ENCODE peak calls at places on chromosome 6, in eight cellular contexts. One of them, this sample, is unnamed.

GRCh38 chr6:168035098-168035660 is 37.7 kb downstream of the KIF25 start:
- DNase-seq in activated CD4-positive, alpha-beta T cell treated with anti-CD3 and anti-CD28 coated beads for 48 hours: no peak
- DNase-seq in breast epithelium: no peak
- DNase-seq in mucosa of descending colon: peak; percentile 76
- DNase-seq in hippocampal formation: no peak
- DNase-seq in cardiac muscle cell: peak; percentile 77
- DNase-seq in germinal center: no peak
- DNase-seq in ELR: peak; percentile 72
- DNase-seq in this sample: no peak

GRCh38 chr6:52162940-52163908 is 23.0 kb upstream of the IL17A start:
- DNase-seq in activated CD4-positive, alpha-beta T cell treated with anti-CD3 and anti-CD28 coated beads for 48 hours: no peak
- DNase-seq in breast epithelium: no peak
- DNase-seq in mucosa of descending colon: no peak
- DNase-seq in hippocampal formation: no peak
- DNase-seq in cardiac muscle cell: no peak
- DNase-seq in germinal center: peak; percentile 9
- DNase-seq in ELR: peak; percentile 56
- DNase-seq in this sample: peak; percentile 14

GRCh38 chr6:129153257-129153656 is 270.3 kb downstream of the LAMA2 start:
- DNase-seq in activated CD4-positive, alpha-beta T cell treated with anti-CD3 and anti-CD28 coated beads for 48 hours: no peak
- DNase-seq in breast epithelium: no peak
- DNase-seq in mucosa of descending colon: no peak
- DNase-seq in hippocampal formation: no peak
- DNase-seq in cardiac muscle cell: no peak
- DNase-seq in germinal center: no peak
- DNase-seq in ELR: no peak
- DNase-seq in this sample: no peak

GRCh38 chr6:107704377-107705013 is 119.6 kb downstream of the SCML4 start:
- DNase-seq in activated CD4-positive, alpha-beta T cell treated with anti-CD3 and anti-CD28 coated beads for 48 hours: no peak
- DNase-seq in breast epithelium: no peak
- DNase-seq in mucosa of descending colon: no peak
- DNase-seq in hippocampal formation: peak; percentile 26
- DNase-seq in cardiac muscle cell: peak; percentile 72
- DNase-seq in germinal center: peak; percentile 51
- DNase-seq in ELR: peak; percentile 61
- DNase-seq in this sample: no peak

GRCh38 chr6:98779618-98780017 is 54.8 kb upstream of the POU3F2 start:
- DNase-seq in activated CD4-positive, alpha-beta T cell treated with anti-CD3 and anti-CD28 coated beads for 48 hours: no peak
- DNase-seq in breast epithelium: no peak
- DNase-seq in mucosa of descending colon: no peak
- DNase-seq in hippocampal formation: no peak
- DNase-seq in cardiac muscle cell: no peak
- DNase-seq in germinal center: no peak
- DNase-seq in ELR: no peak
- DNase-seq in this sample: no peak

GRCh38 chr6:43070028-43070632 is 6.0 kb upstream of the PTK7 start:
- DNase-seq in activated CD4-positive, alpha-beta T cell treated with anti-CD3 and anti-CD28 coated beads for 48 hours: peak; percentile 28
- DNase-seq in breast epithelium: no peak
- DNase-seq in mucosa of descending colon: no peak
- DNase-seq in hippocampal formation: no peak
- DNase-seq in cardiac muscle cell: peak; percentile 61
- DNase-seq in germinal center: peak; percentile 66
- DNase-seq in ELR: peak; percentile 77
- DNase-seq in this sample: no peak

GRCh38 chr6:15036690-15037245 is 209.1 kb upstream of the JARID2 start:
- DNase-seq in activated CD4-positive, alpha-beta T cell treated with anti-CD3 and anti-CD28 coated beads for 48 hours: no peak
- DNase-seq in breast epithelium: no peak
- DNase-seq in mucosa of descending colon: peak; percentile 62
- DNase-seq in hippocampal formation: no peak
- DNase-seq in cardiac muscle cell: peak; percentile 96
- DNase-seq in germinal center: no peak
- DNase-seq in ELR: no peak
- DNase-seq in this sample: no peak

GRCh38 chr6:13268914-13269532 is 59.3 kb downstream of the TBC1D7 start:
- DNase-seq in activated CD4-positive, alpha-beta T cell treated with anti-CD3 and anti-CD28 coated beads for 48 hours: no peak
- DNase-seq in breast epithelium: no peak
- DNase-seq in mucosa of descending colon: no peak
- DNase-seq in hippocampal formation: no peak
- DNase-seq in cardiac muscle cell: peak; percentile 52
- DNase-seq in germinal center: no peak
- DNase-seq in ELR: peak; percentile 67
- DNase-seq in this sample: no peak

GRCh38 chr6:36297511-36297910 is 27.7 kb downstream of the PNPLA1 start:
- DNase-seq in activated CD4-positive, alpha-beta T cell treated with anti-CD3 and anti-CD28 coated beads for 48 hours: no peak
- DNase-seq in breast epithelium: no peak
- DNase-seq in mucosa of descending colon: no peak
- DNase-seq in hippocampal formation: no peak
- DNase-seq in cardiac muscle cell: no peak
- DNase-seq in germinal center: no peak
- DNase-seq in ELR: no peak
- DNase-seq in this sample: no peak

GRCh38 chr6:40138273-40138720 is 204.0 kb upstream of the MOCS1 start:
- DNase-seq in activated CD4-positive, alpha-beta T cell treated with anti-CD3 and anti-CD28 coated beads for 48 hours: no peak
- DNase-seq in breast epithelium: no peak
- DNase-seq in mucosa of descending colon: peak; percentile 32
- DNase-seq in hippocampal formation: no peak
- DNase-seq in cardiac muscle cell: no peak
- DNase-seq in germinal center: no peak
- DNase-seq in ELR: no peak
- DNase-seq in this sample: no peak

GRCh38 chr6:48111575-48111974 is 578 bp upstream of the PTCHD4 start:
- DNase-seq in activated CD4-positive, alpha-beta T cell treated with anti-CD3 and anti-CD28 coated beads for 48 hours: no peak
- DNase-seq in breast epithelium: no peak
- DNase-seq in mucosa of descending colon: no peak
- DNase-seq in hippocampal formation: no peak
- DNase-seq in cardiac muscle cell: no peak
- DNase-seq in germinal center: no peak
- DNase-seq in ELR: no peak
- DNase-seq in this sample: peak; percentile 13

GRCh38 chr6:112739766-112740165 is 392.6 kb downstream of the RFPL4B start:
- DNase-seq in activated CD4-positive, alpha-beta T cell treated with anti-CD3 and anti-CD28 coated beads for 48 hours: no peak
- DNase-seq in breast epithelium: no peak
- DNase-seq in mucosa of descending colon: no peak
- DNase-seq in hippocampal formation: no peak
- DNase-seq in cardiac muscle cell: no peak
- DNase-seq in germinal center: no peak
- DNase-seq in ELR: no peak
- DNase-seq in this sample: no peak

GRCh38 chr6:158819977-158820632 is 937 bp upstream of the EZR start:
- DNase-seq in activated CD4-positive, alpha-beta T cell treated with anti-CD3 and anti-CD28 coated beads for 48 hours: no peak
- DNase-seq in breast epithelium: no peak
- DNase-seq in mucosa of descending colon: no peak
- DNase-seq in hippocampal formation: no peak
- DNase-seq in cardiac muscle cell: no peak
- DNase-seq in germinal center: no peak
- DNase-seq in ELR: peak; percentile 49
- DNase-seq in this sample: no peak

GRCh38 chr6:20056350-20056992 is 155.8 kb downstream of the MBOAT1 start:
- DNase-seq in activated CD4-positive, alpha-beta T cell treated with anti-CD3 and anti-CD28 coated beads for 48 hours: no peak
- DNase-seq in breast epithelium: no peak
- DNase-seq in mucosa of descending colon: no peak
- DNase-seq in hippocampal formation: peak; percentile 71
- DNase-seq in cardiac muscle cell: peak; percentile 79
- DNase-seq in germinal center: no peak
- DNase-seq in ELR: peak; percentile 66
- DNase-seq in this sample: peak; percentile 51

GRCh38 chr6:17740559-17741220 is 34.0 kb upstream of the NUP153 start:
- DNase-seq in activated CD4-positive, alpha-beta T cell treated with anti-CD3 and anti-CD28 coated beads for 48 hours: no peak
- DNase-seq in breast epithelium: no peak
- DNase-seq in mucosa of descending colon: no peak
- DNase-seq in hippocampal formation: no peak
- DNase-seq in cardiac muscle cell: no peak
- DNase-seq in germinal center: no peak
- DNase-seq in ELR: no peak
- DNase-seq in this sample: no peak

GRCh38 chr6:160756871-160757270 is 54.8 kb downstream of the PLG start:
- DNase-seq in activated CD4-positive, alpha-beta T cell treated with anti-CD3 and anti-CD28 coated beads for 48 hours: no peak
- DNase-seq in breast epithelium: no peak
- DNase-seq in mucosa of descending colon: no peak
- DNase-seq in hippocampal formation: no peak
- DNase-seq in cardiac muscle cell: peak; percentile 9
- DNase-seq in germinal center: no peak
- DNase-seq in ELR: no peak
- DNase-seq in this sample: no peak

GRCh38 chr6:129655334-129655733 is 54.6 kb downstream of the ARHGAP18 start:
- DNase-seq in activated CD4-positive, alpha-beta T cell treated with anti-CD3 and anti-CD28 coated beads for 48 hours: no peak
- DNase-seq in breast epithelium: no peak
- DNase-seq in mucosa of descending colon: no peak
- DNase-seq in hippocampal formation: no peak
- DNase-seq in cardiac muscle cell: no peak
- DNase-seq in germinal center: no peak
- DNase-seq in ELR: no peak
- DNase-seq in this sample: no peak

GRCh38 chr6:33727932-33728331 is 16.4 kb upstream of the UQCC2 start:
- DNase-seq in activated CD4-positive, alpha-beta T cell treated with anti-CD3 and anti-CD28 coated beads for 48 hours: no peak
- DNase-seq in breast epithelium: no peak
- DNase-seq in mucosa of descending colon: no peak
- DNase-seq in hippocampal formation: no peak
- DNase-seq in cardiac muscle cell: no peak
- DNase-seq in germinal center: no peak
- DNase-seq in ELR: no peak
- DNase-seq in this sample: no peak

GRCh38 chr6:96279084-96279483 is 242.5 kb upstream of the UFL1 start:
- DNase-seq in activated CD4-positive, alpha-beta T cell treated with anti-CD3 and anti-CD28 coated beads for 48 hours: no peak
- DNase-seq in breast epithelium: no peak
- DNase-seq in mucosa of descending colon: no peak
- DNase-seq in hippocampal formation: no peak
- DNase-seq in cardiac muscle cell: no peak
- DNase-seq in germinal center: no peak
- DNase-seq in ELR: no peak
- DNase-seq in this sample: no peak

This sample was measured in NCI-H1417 treated with DMSO at 0.1 percent for 48 hours.